ENCODE peak calls at places on chromosomes 4 and X, in seven cellular contexts. X, R, N, L, M, H and E are unnamed samples.

GRCh38 chr4:75726577-75726976 is 2.2 kb downstream of the USO1 start:
- DNase-seq in X (peak; percentile 18), R (no peak), N (no peak), L (no peak), M (no peak), H (no peak), E (no peak)

GRCh38 chrX:154751121-154751668 is 318 bp upstream of the GAB3 start:
- DNase-seq in X (no peak), R (no peak), N (no peak), L (no peak), M (peak; percentile 9), H (no peak), E (no peak)

GRCh38 chrX:130086414-130087207 is 23.7 kb downstream of the ELF4 start:
- DNase-seq in X (no peak), R (no peak), N (no peak), L (no peak), M (no peak), H (no peak), E (no peak)

GRCh38 chrX:1657367-1658082 is 42.7 kb downstream of the ASMT start:
- DNase-seq in X (no peak), R (peak; percentile 82), N (no peak), L (no peak), M (peak; percentile 2), H (no peak), E (peak; percentile 20)

GRCh38 chrX:80335062-80335830 is 85.0 kb upstream of the TENT5D start:
- DNase-seq in X (no peak), R (peak; percentile 37), N (peak; percentile 8), L (peak; percentile 47), M (peak; percentile 73), H (no peak), E (peak; percentile 61)

GRCh38 chrX:50799531-50799961 is 14.4 kb downstream of the SHROOM4 start:
- DNase-seq in X (peak; percentile 56), R (peak; percentile 81), N (no peak), L (no peak), M (no peak), H (no peak), E (no peak)

GRCh38 chr4:149980941-149981340 is 97.3 kb upstream of the DCLK2 start:
- DNase-seq in X (peak; percentile 65), R (peak; percentile 34), N (peak; percentile 38), L (no peak), M (peak; percentile 61), H (no peak), E (peak; percentile 71)

GRCh38 chr4:172815499-172816175 is 353.0 kb upstream of the GALNT7 start:
- DNase-seq in X (no peak), R (no peak), N (no peak), L (no peak), M (no peak), H (no peak), E (peak; percentile 29)

GRCh38 chr4:1407657-1408333 is 1.6 kb upstream of the NKX1-1 start:
- DNase-seq in X (no peak), R (no peak), N (no peak), L (no peak), M (no peak), H (no peak), E (no peak)

GRCh38 chrX:81996166-81996565 is 794.3 kb downstream of the SH3BGRL start:
- DNase-seq in X (no peak), R (no peak), N (no peak), L (no peak), M (no peak), H (no peak), E (no peak)

GRCh38 chrX:38376747-38377146 is 24.3 kb downstream of the OTC start:
- DNase-seq in X (no peak), R (no peak), N (no peak), L (no peak), M (no peak), H (no peak), E (no peak)

GRCh38 chr4:128940966-128941365 is 131.5 kb downstream of the JADE1 start:
- DNase-seq in X (no peak), R (no peak), N (no peak), L (no peak), M (no peak), H (no peak), E (no peak)

GRCh38 chr4:149831656-149832208 is 16.1 kb upstream of the IQCM start:
- DNase-seq in X (no peak), R (no peak), N (no peak), L (no peak), M (no peak), H (no peak), E (no peak)

GRCh38 chr4:140569307-140569638 is 512 bp upstream of the UCP1 start:
- DNase-seq in X (no peak), R (no peak), N (no peak), L (no peak), M (no peak), H (no peak), E (no peak)

GRCh38 chr4:19945979-19946380 is 305.7 kb upstream of the SLIT2 start:
- DNase-seq in X (peak; percentile 97), R (peak; percentile 88), N (no peak), L (no peak), M (no peak), H (no peak), E (no peak)

GRCh38 chrX:17082831-17083230 is 136.4 kb downstream of the REPS2 start:
- DNase-seq in X (no peak), R (peak; percentile 34), N (no peak), L (no peak), M (no peak), H (no peak), E (no peak)

GRCh38 chrX:135737361-135738071 is 24.1 kb downstream of the CT45A1 start:
- DNase-seq in X (peak; percentile 1), R (no peak), N (no peak), L (no peak), M (no peak), H (no peak), E (no peak)

GRCh38 chr4:163121689-163122088 is 45.0 kb downstream of the NAF1 start:
- DNase-seq in X (peak; percentile 77), R (no peak), N (no peak), L (no peak), M (no peak), H (no peak), E (no peak)

GRCh38 chr4:139633661-139634060 is 32.0 kb upstream of the MGST2 start:
- DNase-seq in X (peak; percentile 20), R (no peak), N (peak; percentile 18), L (no peak), M (peak; percentile 34), H (no peak), E (no peak)

GRCh38 chr4:24244663-24245519 is 339.5 kb downstream of the DHX15 start:
- DNase-seq in X (peak; percentile 32), R (no peak), N (peak; percentile 23), L (no peak), M (peak; percentile 80), H (no peak), E (no peak)

GRCh38 chrX:19877431-19877830 is 10.0 kb downstream of the SH3KBP1 start:
- DNase-seq in X (no peak), R (no peak), N (no peak), L (no peak), M (no peak), H (no peak), E (no peak)

GRCh38 chrX:19881559-19881958 is 5.8 kb downstream of the SH3KBP1 start:
- DNase-seq in X (no peak), R (no peak), N (no peak), L (no peak), M (no peak), H (no peak), E (no peak)

GRCh38 chrX:19879742-19880378 is 7.5 kb downstream of the SH3KBP1 start:
- DNase-seq in X (no peak), R (no peak), N (no peak), L (no peak), M (no peak), H (no peak), E (no peak)

GRCh38 chrX:19876962-19877361 is 10.4 kb downstream of the SH3KBP1 start:
- DNase-seq in X (no peak), R (no peak), N (no peak), L (no peak), M (no peak), H (no peak), E (no peak)

GRCh38 chrX:19879181-19879580 is 8.2 kb downstream of the SH3KBP1 start:
- DNase-seq in X (no peak), R (no peak), N (no peak), L (no peak), M (no peak), H (no peak), E (no peak)
- H3K4me1 ChIP-seq in X (peaks cover 3% of the 10 kb centered on the region), R (no peaks in the 10 kb centered on the region), N (no peaks in the 10 kb centered on the region), L (no peaks in the 10 kb centered on the region), M (no peaks in the 10 kb centered on the region), H (no peaks in the 10 kb centered on the region), E (no peaks in the 10 kb centered on the region)

GRCh38 chrX:115560211-115560977 is 580 bp upstream of the PLS3 start:
- DNase-seq in X (peak; percentile 75), R (peak; percentile 81), N (no peak), L (peak; percentile 67), M (no peak), H (no peak), E (peak; percentile 24)
- H3K27ac ChIP-seq in X (peak overlapping the region; percentile 99), R (peak overlapping the region; percentile 91), N (peak overlapping the region; percentile 81), L (peak overlapping the region; percentile 77), M (peak overlapping the region; percentile 95), H (peak overlapping the region; percentile 92), E (peak overlapping the region; percentile 65)

DNA sequence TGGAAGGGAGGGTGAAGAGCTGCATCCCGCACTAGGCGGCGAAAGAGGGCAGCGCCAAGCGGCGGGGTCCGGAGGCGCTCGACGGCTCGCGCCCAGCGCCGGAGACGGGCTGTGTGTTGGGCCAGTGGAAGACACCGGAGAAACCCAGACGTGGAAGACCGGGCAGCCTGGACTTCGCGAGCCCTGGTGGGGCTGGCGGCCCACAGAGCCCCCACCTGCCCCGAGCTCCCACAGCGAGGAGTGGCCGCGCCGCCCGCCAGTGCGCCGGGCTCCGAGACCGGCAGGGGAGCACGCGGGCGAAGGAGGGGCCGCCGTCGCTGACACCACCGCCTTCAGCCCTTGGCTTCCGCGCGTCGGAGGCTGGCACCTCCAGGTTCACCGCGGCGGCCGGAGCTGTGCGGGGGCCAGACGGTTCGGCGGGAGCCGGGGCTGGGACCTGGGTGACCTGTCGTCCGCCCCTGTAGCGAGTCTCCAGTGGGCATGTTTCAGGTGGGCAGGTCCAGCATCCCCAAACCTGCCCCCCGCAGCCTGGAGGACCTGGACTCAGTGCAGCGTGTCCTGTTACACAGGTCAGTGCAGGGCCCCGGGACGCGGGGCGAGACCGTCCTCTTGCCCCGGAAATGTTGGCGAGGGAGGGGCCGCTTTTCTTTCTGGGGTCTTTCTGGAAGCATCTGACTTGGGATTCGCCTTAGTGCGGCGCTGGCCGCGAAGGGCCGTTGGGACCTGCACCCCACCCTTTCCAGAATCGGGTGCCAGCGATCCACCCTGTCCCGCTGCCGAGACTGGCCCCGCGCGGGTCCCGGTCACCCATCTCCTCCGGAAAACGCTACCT is 9.6 kb upstream of the INTU start:
- DNase-seq in X (peak; percentile 33), R (peak; percentile 64), N (no peak), L (no peak), M (peak; percentile 54), H (no peak), E (peak; percentile 35)
- TF ChIP-seq CTCF in X (peak; percentile 30), R (peak; percentile 5), N (peak; percentile 37), L (no peak), M (peak; percentile 38), H (peak; percentile 16), E (no peak)

GRCh38 chr4:36676139-36677050 is 395.0 kb downstream of the DTHD1 start:
- DNase-seq in X (no peak), R (no peak), N (no peak), L (no peak), M (no peak), H (no peak), E (no peak)

DNA sequence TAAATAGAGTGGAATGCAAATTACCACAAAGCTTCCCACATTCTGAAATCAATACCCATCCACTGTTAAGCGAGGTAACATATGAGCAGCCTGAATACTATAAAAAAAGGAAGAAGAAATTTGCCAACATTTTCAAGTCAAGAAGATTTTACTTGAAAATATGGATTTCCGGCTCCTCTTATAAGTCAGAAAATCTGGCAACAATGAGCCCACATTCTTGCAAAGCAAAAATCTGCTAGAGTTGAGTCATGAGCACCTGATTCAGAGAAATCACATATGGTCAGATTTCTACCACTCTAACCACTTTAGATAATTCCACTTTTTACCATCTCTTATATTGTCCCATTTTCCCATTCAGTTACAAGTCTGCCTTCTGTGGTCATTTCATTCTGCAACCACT is 395.7 kb downstream of the DTHD1 start:
- DNase-seq in X (no peak), R (no peak), N (no peak), L (no peak), M (no peak), H (no peak), E (no peak)
- H3K4me1 ChIP-seq in X (no peaks in the 10 kb centered on the region), R (no peaks in the 10 kb centered on the region), N (no peaks in the 10 kb centered on the region), L (no peaks in the 10 kb centered on the region), M (no peaks in the 10 kb centered on the region), H (no peaks in the 10 kb centered on the region), E (no peaks in the 10 kb centered on the region)